ENCODE peak calls at places on chromosomes 11 and 22, in eight cellular contexts. Y, J, C, H, P, M, E and U are unnamed samples.

GRCh38 chr11:129698212-129698611 is 117.4 kb upstream of the TMEM45B start:
- DNase-seq in M (no peak), C (no peak), H (no peak), Y (no peak), J (no peak), E (no peak), P (no peak), U (no peak)

GRCh38 chr11:116946414-116946813 is 109.0 kb upstream of the APOA1 start:
- DNase-seq in C (no peak), M (no peak), H (no peak), J (no peak), P (no peak), E (no peak), Y (peak), U (no peak)

GRCh38 chr22:43707650-43708049 is 104.5 kb downstream of the EFCAB6 start:
- DNase-seq in Y (peak), C (no peak), M (no peak), H (no peak), J (no peak), P (no peak), E (no peak), U (no peak)

GRCh38 chr22:43796567-43796966 is 15.5 kb downstream of the EFCAB6 start:
- DNase-seq in C (no peak), Y (peak), E (no peak), P (no peak), H (no peak), J (no peak), M (no peak), U (peak)

GRCh38 chr11:67667490-67668190 is 6.8 kb downstream of the ALDH3B2 start:
- DNase-seq in J (peak), H (no peak), P (no peak), C (no peak), E (no peak), Y (no peak), M (no peak), U (peak)

GRCh38 chr22:40808018-40808841 is 10.9 kb downstream of the SLC25A17 start:
- DNase-seq in H (no peak), Y (no peak), P (no peak), E (no peak), M (no peak), J (no peak), C (no peak), U (no peak)

GRCh38 chr11:85132839-85133238 is 494.3 kb downstream of the DLG2 start:
- DNase-seq in M (no peak), C (no peak), Y (no peak), P (no peak), H (no peak), E (no peak), J (no peak), U (no peak)

GRCh38 chr11:102007567-102008437 is 39.4 kb upstream of the CFAP300 start:
- DNase-seq in C (no peak), H (no peak), J (no peak), M (no peak), Y (peak), P (no peak), E (peak), U (no peak)

GRCh38 chr11:58654908-58655296 is 32.4 kb downstream of the CNTF start:
- DNase-seq in H (no peak), E (no peak), J (no peak), P (no peak), Y (no peak), C (no peak), M (no peak), U (no peak)

GRCh38 chr22:45462034-45462655 is 40.5 kb upstream of the FBLN1 start:
- DNase-seq in J (no peak), M (peak), P (no peak), H (no peak), Y (no peak), C (no peak), E (no peak), U (no peak)

GRCh38 chr11:109423114-109423859 is 1.3 kb downstream of the C11orf87 start:
- DNase-seq in Y (no peak), P (no peak), E (no peak), H (peak), J (no peak), M (no peak), C (no peak), U (no peak)

GRCh38 chr11:44241851-44242250 is 68.1 kb downstream of the ALX4 start:
- DNase-seq in M (no peak), H (no peak), P (no peak), J (no peak), E (no peak), Y (no peak), C (no peak), U (no peak)

GRCh38 chr11:17855531-17856290 is 121.1 kb downstream of the KCNC1 start:
- DNase-seq in Y (no peak), E (no peak), M (no peak), C (no peak), J (no peak), H (no peak), P (no peak), U (no peak)

GRCh38 chr11:46346886-46347636 is at the start of gene DGKZ:
- DNase-seq in P (no peak), H (peak), J (peak), M (peak), Y (peak), E (peak), C (peak), U (no peak)

GRCh38 chr11:103637250-103637649 is 399.2 kb upstream of the DDI1 start:
- DNase-seq in Y (no peak), P (no peak), H (no peak), E (no peak), C (no peak), M (no peak), J (no peak), U (no peak)

GRCh38 chr11:75424396-75424795 is 8.6 kb downstream of the KLHL35 start:
- DNase-seq in J (peak), Y (no peak), P (no peak), E (no peak), C (no peak), H (no peak), M (no peak), U (no peak)

GRCh38 chr22:17931400-17931825 is 92.9 kb downstream of the MICAL3 start:
- DNase-seq in J (no peak), C (no peak), H (peak), P (no peak), Y (no peak), M (no peak), E (peak), U (no peak)

GRCh38 chr11:125952973-125953372 is 7.1 kb downstream of the VSIG10L2 start:
- DNase-seq in Y (no peak), M (peak), C (peak), E (peak), J (peak), H (peak), P (peak), U (peak)

GRCh38 chr11:108775324-108775723 is 110.5 kb downstream of the DDX10 start:
- DNase-seq in P (no peak), H (no peak), M (no peak), C (no peak), Y (no peak), E (no peak), J (no peak), U (no peak)

GRCh38 chr11:34924714-34925113 is 8.3 kb downstream of the PDHX start:
- DNase-seq in Y (no peak), P (no peak), E (no peak), C (no peak), M (no peak), H (no peak), J (no peak), U (no peak)

GRCh38 chr11:75073459-75074190 is 23.1 kb downstream of the OR2AT4 start:
- DNase-seq in H (no peak), M (no peak), J (no peak), E (no peak), C (no peak), P (no peak), Y (no peak), U (no peak)

GRCh38 chr11:118243993-118244762 is 8.0 kb downstream of the MPZL3 start:
- DNase-seq in E (no peak), J (no peak), P (no peak), Y (no peak), C (no peak), H (no peak), M (no peak), U (no peak)

GRCh38 chr22:24521791-24522245 is 26.7 kb downstream of the UPB1 start:
- DNase-seq in P (no peak), Y (peak), C (no peak), E (peak), J (no peak), H (peak), M (no peak), U (no peak)

GRCh38 chr11:34302046-34302921 is 55.5 kb downstream of the ABTB2 start:
- DNase-seq in P (no peak), C (no peak), H (no peak), M (no peak), J (no peak), Y (no peak), E (no peak), U (no peak)

GRCh38 chr11:65169164-65169641 is 830 bp upstream of the SPDYC start:
- DNase-seq in H (no peak), P (no peak), E (no peak), J (peak), Y (no peak), M (no peak), C (no peak), U (no peak)

GRCh38 chr11:1693327-1694063 is 3.5 kb upstream of the KRTAP5-6 start:
- DNase-seq in E (peak), C (peak), Y (peak), M (peak), H (peak), J (peak), P (no peak), U (peak)

GRCh38 chr11:126383301-126384052 is 28.0 kb downstream of the ST3GAL4 start:
- DNase-seq in C (no peak), H (no peak), E (no peak), M (peak), Y (no peak), P (no peak), J (peak), U (no peak)

GRCh38 chr11:120612363-120613263 is 101.1 kb downstream of the GRIK4 start:
- DNase-seq in M (no peak), Y (peak), P (no peak), H (no peak), J (no peak), C (no peak), E (peak), U (no peak)

GRCh38 chr11:32893947-32894827 is 1.6 kb downstream of the QSER1 start:
- DNase-seq in Y (peak), J (no peak), C (peak), E (no peak), M (no peak), P (no peak), H (peak), U (no peak)

GRCh38 chr11:106022795-106023275 is 795 bp upstream of the MSANTD4 start:
- DNase-seq in J (no peak), M (no peak), E (no peak), P (no peak), C (no peak), Y (no peak), H (no peak), U (no peak)

GRCh38 chr22:24429411-24430365 is 2.3 kb downstream of the ADORA2A start:
- DNase-seq in Y (no peak), H (no peak), P (no peak), M (no peak), E (peak), C (no peak), J (peak), U (no peak)

GRCh38 chr11:117925198-117925925 is 3.8 kb downstream of the TMPRSS13 start:
- DNase-seq in J (peak), M (no peak), E (no peak), Y (no peak), H (no peak), C (no peak), P (no peak), U (no peak)

GRCh38 chr11:133819916-133820315 is 25.4 kb downstream of the SPATA19 start:
- DNase-seq in M (no peak), E (no peak), P (no peak), H (no peak), C (no peak), Y (no peak), J (no peak), U (no peak)
- TF ChIP-seq CTCF in M (no peak), E (no peak), P (no peak), H (no peak), C (no peak), Y (no peak), J (no peak), U (no peak)

GRCh38 chr22:41946360-41947180 is at the start of gene CENPM:
- DNase-seq in C (peak), H (peak), M (peak), Y (peak), P (no peak), E (peak), J (peak), U (peak)
- TF ChIP-seq POLR2A in C (no peak), H (no peak), M (no peak), Y (peak), P (no peak), E (no peak), J (no peak), U (no peak)

GRCh38 chr11:5553347-5553746 is 5.0 kb upstream of the OR52H1 start:
- DNase-seq in Y (no peak), C (no peak), H (no peak), P (no peak), M (no peak), J (no peak), E (no peak), U (no peak)
- TF ChIP-seq CTCF in Y (peak), C (no peak), H (no peak), P (no peak), M (no peak), J (no peak), E (no peak), U (no peak)

DNA sequence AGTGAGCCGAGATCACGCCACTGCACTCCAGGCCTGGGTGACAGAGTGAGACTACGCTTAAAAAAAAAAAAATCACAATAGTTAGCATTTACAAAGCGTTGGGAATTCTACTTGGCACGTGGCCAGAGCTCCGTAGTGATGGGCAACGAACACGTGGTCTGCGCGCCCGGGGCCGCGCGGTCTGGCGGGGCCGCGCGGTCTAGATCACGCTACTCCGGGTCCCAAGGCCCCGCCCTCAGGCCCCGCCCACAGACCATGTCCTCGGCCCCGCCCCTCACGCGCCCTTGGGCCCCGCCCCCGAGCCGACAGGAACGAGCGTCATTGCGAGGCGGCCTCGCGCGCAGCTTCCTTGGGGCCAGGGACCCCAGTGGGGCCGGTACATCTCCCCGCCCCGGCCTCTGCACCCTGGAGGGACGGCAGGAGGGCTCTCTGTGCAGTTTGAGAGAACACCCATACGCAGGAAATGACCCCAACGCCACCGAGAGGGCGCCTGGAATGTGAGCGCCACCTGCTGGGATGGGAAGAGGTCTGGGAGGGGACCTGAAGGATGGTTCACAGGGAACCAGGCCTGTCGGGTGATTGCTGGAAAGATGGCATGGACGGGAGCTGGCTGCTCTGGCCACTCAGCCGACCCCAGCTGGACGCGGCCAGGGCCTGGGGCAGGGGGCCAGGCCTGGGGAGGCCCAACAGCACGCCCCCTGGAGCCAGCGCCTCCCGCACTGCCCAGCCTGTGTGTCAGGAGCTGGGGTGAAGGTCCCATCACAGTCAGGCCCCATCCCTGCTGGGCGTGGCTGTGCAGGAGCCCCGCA is 2.0 kb upstream of the PTDSS2 start:
- DNase-seq in H (peak), J (peak), Y (peak), C (peak), P (no peak), E (peak), M (peak), U (peak)
- TF ChIP-seq POLR2A in H (peak), J (no peak), Y (peak), C (no peak), P (peak), E (no peak), M (peak), U (peak)

DNA sequence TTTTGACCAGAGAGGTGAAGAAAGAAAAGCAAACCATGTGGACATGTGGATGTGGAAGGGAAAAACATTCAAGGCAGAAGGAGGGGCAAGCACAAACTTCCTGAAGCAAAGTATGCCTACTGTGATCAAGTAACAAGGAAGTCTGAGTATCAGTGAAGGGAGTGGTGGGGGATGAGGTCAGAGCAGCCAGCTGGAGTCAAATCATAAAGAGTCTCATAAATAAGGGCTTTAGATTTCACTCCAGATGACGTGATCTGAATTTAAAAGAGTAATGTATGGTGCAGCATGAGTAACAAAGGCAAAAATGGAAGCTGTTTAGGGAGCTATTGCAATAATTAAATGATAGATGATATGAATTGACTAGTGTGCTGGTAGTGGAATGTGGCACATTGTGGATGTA is 665.4 kb upstream of the CCDC90B start:
- DNase-seq in H (no peak), J (no peak), E (no peak), P (no peak), M (no peak), Y (no peak), C (no peak), U (no peak)
- TF ChIP-seq CTCF in H (no peak), J (no peak), E (no peak), P (no peak), M (no peak), Y (no peak), C (no peak), U (no peak)

GRCh38 chr11:5282652-5283051 is 12.9 kb upstream of the HBE1 start:
- DNase-seq in M (no peak), E (no peak), P (no peak), H (no peak), Y (no peak), J (no peak), C (no peak), U (no peak)

GRCh38 chr11:5279678-5280077 is 9.9 kb upstream of the HBE1 start:
- DNase-seq in J (no peak), P (no peak), H (no peak), Y (no peak), C (no peak), E (no peak), M (no peak), U (no peak)

GRCh38 chr11:5277807-5278206 is 8.1 kb upstream of the HBE1 start:
- DNase-seq in J (no peak), Y (no peak), E (no peak), C (no peak), M (no peak), P (no peak), H (no peak), U (no peak)

GRCh38 chr11:5284551-5285130 is 14.9 kb upstream of the HBE1 start:
- DNase-seq in Y (no peak), M (no peak), C (no peak), E (no peak), H (no peak), J (no peak), P (no peak), U (no peak)

GRCh38 chr11:5280582-5281102 is 10.9 kb upstream of the HBE1 start:
- DNase-seq in M (peak), E (peak), P (no peak), J (no peak), H (peak), Y (peak), C (peak), U (no peak)
- TF ChIP-seq POLR2A in M (no peak), E (no peak), P (no peak), J (no peak), H (no peak), Y (no peak), C (no peak), U (no peak)

DNA sequence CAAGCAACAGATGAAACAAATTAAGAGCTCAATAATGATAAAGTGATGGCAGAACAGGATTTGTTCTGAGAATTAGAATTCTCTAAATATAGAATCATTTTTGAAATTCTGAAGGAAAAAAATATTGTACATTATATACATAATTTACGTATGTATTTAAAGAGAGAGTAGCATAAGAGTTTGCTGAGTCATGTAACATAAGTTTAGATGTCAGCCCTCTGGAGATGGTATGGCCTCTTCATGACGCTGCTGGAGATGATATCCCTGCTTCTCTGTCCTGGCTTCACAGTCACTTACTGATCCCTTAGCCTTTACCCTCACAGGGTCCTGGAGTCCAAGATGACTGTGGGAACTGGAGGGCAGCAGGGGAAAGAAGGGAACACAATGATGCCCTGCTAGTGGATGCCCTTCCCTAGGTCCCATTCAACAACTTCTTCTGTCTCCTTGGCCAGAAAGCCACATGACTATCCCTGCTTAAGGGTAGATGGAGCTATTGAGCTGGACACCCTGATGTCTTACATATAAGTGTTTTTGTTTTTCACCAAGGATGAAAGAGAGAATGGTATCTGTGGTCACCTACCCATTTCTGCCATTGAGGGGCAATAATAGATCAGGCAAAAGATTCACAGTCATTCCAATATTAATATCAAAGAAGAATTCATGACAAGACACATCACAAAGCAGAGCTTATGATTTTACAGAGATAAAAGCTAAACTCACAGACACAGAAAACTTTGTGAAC is 753.1 kb downstream of the TBC1D22A start:
- DNase-seq in C (no peak), P (no peak), E (no peak), H (no peak), Y (peak), J (no peak), M (no peak), U (no peak)
- TF ChIP-seq CTCF in C (no peak), P (no peak), E (no peak), H (no peak), Y (peak), J (no peak), M (peak), U (no peak)

GRCh38 chr22:20016734-20017621 is at the start of gene ARVCF:
- DNase-seq in P (no peak), C (peak), M (peak), H (peak), J (peak), E (peak), Y (peak), U (peak)
- TF ChIP-seq POLR2A in P (no peak), C (no peak), M (no peak), H (peak), J (no peak), E (no peak), Y (no peak), U (no peak)

GRCh38 chr11:73344191-73344607 is 32.0 kb upstream of the RELT start:
- DNase-seq in E (no peak), P (no peak), C (no peak), M (no peak), J (peak), H (peak), Y (no peak), U (no peak)

GRCh38 chr11:73346186-73346935 is 29.8 kb upstream of the RELT start:
- DNase-seq in M (no peak), C (no peak), J (no peak), Y (no peak), P (no peak), H (no peak), E (no peak), U (no peak)

GRCh38 chr11:73347067-73347466 is 29.1 kb upstream of the RELT start:
- DNase-seq in J (no peak), H (no peak), Y (no peak), C (no peak), M (no peak), E (no peak), P (no peak), U (no peak)

GRCh38 chr11:73343076-73343833 is 32.9 kb upstream of the RELT start:
- DNase-seq in C (no peak), H (peak), P (no peak), E (no peak), M (no peak), Y (no peak), J (no peak), U (no peak)

GRCh38 chr11:73345481-73346147 is 30.6 kb upstream of the RELT start:
- DNase-seq in Y (no peak), J (no peak), H (no peak), P (no peak), E (no peak), C (no peak), M (no peak), U (no peak)
- TF ChIP-seq CTCF in Y (no peak), J (no peak), H (no peak), P (no peak), E (no peak), C (no peak), M (no peak), U (no peak)